ENCODE peak calls at places on chromosomes 6 and 20, in eight cellular contexts. D, N, K, V, Y, J, F and I are unnamed samples.

GRCh38 chr6:167758309-167759023 is 68.2 kb upstream of the AFDN start:
- DNase-seq in D (no peak), N (no peak), K (no peak), V (no peak), Y (no peak), J (no peak), F (no peak), I (no peak)

GRCh38 chr20:64156136-64156885 is 7.9 kb upstream of the MYT1 start:
- DNase-seq in D (no peak), N (no peak), K (no peak), V (no peak), Y (no peak), J (no peak), F (no peak), I (no peak)

GRCh38 chr6:43917878-43918382 is 147.9 kb downstream of the VEGFA start:
- DNase-seq in D (peak), N (no peak), K (no peak), V (no peak), Y (peak), J (no peak), F (no peak), I (no peak)

GRCh38 chr20:43846516-43846905 is 68.1 kb upstream of the TOX2 start:
- DNase-seq in D (no peak), N (no peak), K (no peak), V (no peak), Y (no peak), J (no peak), F (no peak), I (no peak)

GRCh38 chr20:61184194-61184593 is 67.9 kb upstream of the CDH4 start:
- DNase-seq in D (no peak), N (no peak), K (no peak), V (no peak), Y (no peak), J (no peak), F (peak), I (no peak)

GRCh38 chr6:2659882-2660281 is 90.8 kb downstream of the MYLK4 start:
- DNase-seq in D (no peak), N (no peak), K (no peak), V (no peak), Y (peak), J (no peak), F (no peak), I (no peak)

GRCh38 chr6:150224820-150225219 is 82.0 kb downstream of the PPP1R14C start:
- DNase-seq in D (no peak), N (no peak), K (no peak), V (no peak), Y (no peak), J (no peak), F (no peak), I (no peak)

GRCh38 chr6:37614059-37614940 is 83.4 kb downstream of the MDGA1 start:
- DNase-seq in D (no peak), N (no peak), K (no peak), V (no peak), Y (no peak), J (no peak), F (no peak), I (no peak)

GRCh38 chr20:1646975-1647431 is 10.6 kb downstream of the SIRPG start:
- DNase-seq in D (no peak), N (no peak), K (no peak), V (no peak), Y (no peak), J (no peak), F (no peak), I (no peak)

GRCh38 chr20:41425180-41425884 is 58.7 kb upstream of the EMILIN3 start:
- DNase-seq in D (peak), N (no peak), K (no peak), V (no peak), Y (peak), J (no peak), F (no peak), I (peak)

GRCh38 chr6:148343028-148343374 is 363 bp downstream of the SASH1 start:
- DNase-seq in D (no peak), N (no peak), K (no peak), V (no peak), Y (no peak), J (no peak), F (no peak), I (no peak)

GRCh38 chr6:117253785-117254184 is 11.6 kb upstream of the VGLL2 start:
- DNase-seq in D (no peak), N (no peak), K (no peak), V (no peak), Y (no peak), J (no peak), F (no peak), I (no peak)
- TF ChIP-seq CTCF in D (no peak), N (no peak), K (no peak), V (no peak), Y (no peak), J (no peak), F (no peak), I (no peak)

DNA sequence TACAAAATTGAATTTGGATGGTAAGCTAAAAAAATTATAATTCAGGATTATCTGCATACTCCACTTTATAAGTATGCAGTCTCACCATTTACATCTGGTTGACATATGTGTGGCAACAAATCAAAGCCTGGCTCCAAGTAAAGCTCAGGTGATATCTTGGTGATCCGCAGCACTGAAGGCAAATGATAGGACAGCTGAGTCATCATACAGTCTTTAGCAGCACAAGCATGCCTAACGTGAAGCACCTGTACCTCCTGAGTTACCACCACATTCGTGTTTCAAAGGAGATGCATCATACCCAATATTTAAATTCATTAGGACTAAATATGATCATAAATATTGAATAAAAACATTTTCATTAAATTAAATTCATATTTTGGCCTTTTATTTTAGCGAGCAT is 11.8 kb upstream of the STX11 start:
- DNase-seq in D (no peak), N (no peak), K (no peak), V (no peak), Y (no peak), J (no peak), F (no peak), I (no peak)
- TF ChIP-seq CTCF in D (no peak), N (no peak), K (no peak), V (no peak), Y (no peak), J (no peak), F (no peak), I (no peak)

DNA sequence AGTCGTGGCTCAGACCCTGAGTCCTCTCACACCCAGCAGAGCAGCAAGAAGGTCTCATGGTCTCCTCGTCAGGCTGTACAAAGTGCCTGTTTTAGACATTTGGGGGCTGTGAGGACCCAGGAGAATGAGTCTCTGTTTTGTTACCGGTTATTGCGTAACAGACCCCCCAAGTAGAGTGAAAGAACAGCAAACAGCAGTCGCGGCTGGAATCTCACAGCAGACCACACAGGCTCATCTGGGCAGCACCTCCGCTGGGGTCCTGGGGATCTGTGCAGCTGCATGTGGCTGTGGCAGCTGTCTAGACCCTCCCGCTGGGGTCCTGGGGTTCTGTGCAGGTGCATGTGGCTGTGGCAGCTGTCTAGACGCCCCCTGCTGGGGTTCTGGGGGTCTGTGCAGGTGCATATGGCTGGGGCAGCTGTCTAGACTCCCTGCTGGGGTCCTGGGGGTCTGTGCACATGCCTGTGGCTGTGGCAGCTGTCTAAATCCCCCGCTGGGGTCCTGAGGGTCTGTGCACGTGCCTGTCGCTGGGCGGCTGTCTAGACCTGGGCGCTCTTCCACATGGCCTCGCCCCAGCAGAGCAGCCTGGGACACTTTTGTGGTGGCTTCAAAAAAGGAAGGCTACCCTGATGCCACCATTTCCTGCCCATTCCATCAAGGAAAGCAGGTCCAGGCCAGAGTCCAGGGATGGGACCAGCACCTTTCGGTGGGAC is 24.7 kb downstream of the ENTPD6 start:
- DNase-seq in D (peak), N (no peak), K (no peak), V (no peak), Y (no peak), J (peak), F (no peak), I (no peak)
- TF ChIP-seq CTCF in D (no peak), N (no peak), K (no peak), V (no peak), Y (peak), J (peak), F (no peak), I (peak)

DNA sequence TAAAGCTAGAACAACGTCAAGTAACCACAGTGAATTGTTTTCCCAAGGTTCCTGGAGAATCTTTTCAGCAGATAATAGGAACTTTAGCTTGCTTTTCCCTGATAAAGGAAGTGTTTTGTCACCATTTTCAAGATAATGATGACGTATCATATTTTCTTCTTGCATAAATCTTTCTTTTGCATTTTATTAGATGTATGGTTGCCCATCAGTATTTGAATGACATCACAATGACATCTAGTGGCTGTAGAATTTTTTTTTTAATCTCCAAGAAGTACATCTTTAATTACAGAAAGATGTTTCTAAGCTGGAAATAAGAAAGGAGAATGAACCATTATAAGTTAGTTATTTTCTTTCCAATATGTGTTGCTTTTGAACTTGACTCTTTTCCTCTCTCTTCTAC is 83.0 kb downstream of the CENPW start:
- DNase-seq in D (no peak), N (no peak), K (no peak), V (no peak), Y (no peak), J (peak), F (no peak), I (no peak)
- TF ChIP-seq CTCF in D (no peak), N (no peak), K (no peak), V (no peak), Y (no peak), J (peak), F (no peak), I (no peak)

GRCh38 chr6:157267109-157267611 is 56.2 kb downstream of the TMEM242 start:
- DNase-seq in D (no peak), N (no peak), K (no peak), V (no peak), Y (no peak), J (no peak), F (no peak), I (no peak)
- TF ChIP-seq CTCF in D (no peak), N (no peak), K (no peak), V (no peak), Y (no peak), J (no peak), F (no peak), I (no peak)

GRCh38 chr6:28501259-28501658 is 14.3 kb downstream of the GPX6 start:
- DNase-seq in D (no peak), N (no peak), K (no peak), V (no peak), Y (no peak), J (no peak), F (no peak), I (no peak)

GRCh38 chr6:28497893-28498292 is 17.7 kb downstream of the GPX6 start:
- DNase-seq in D (no peak), N (no peak), K (no peak), V (no peak), Y (no peak), J (no peak), F (no peak), I (no peak)

GRCh38 chr6:28497306-28497705 is 18.3 kb downstream of the GPX6 start:
- DNase-seq in D (no peak), N (no peak), K (no peak), V (no peak), Y (no peak), J (no peak), F (no peak), I (no peak)

GRCh38 chr6:28491984-28492317 is 23.6 kb downstream of the GPX6 start:
- DNase-seq in D (no peak), N (no peak), K (no peak), V (no peak), Y (no peak), J (no peak), F (no peak), I (no peak)

GRCh38 chr6:28496099-28496779 is 19.4 kb downstream of the GPX6 start:
- DNase-seq in D (no peak), N (no peak), K (no peak), V (no peak), Y (no peak), J (peak), F (no peak), I (no peak)
- TF ChIP-seq CTCF in D (no peak), N (no peak), K (no peak), V (no peak), Y (peak), J (peak), F (no peak), I (peak)